ENCODE peak calls at places on chromosomes 2 and 18, in five cellular contexts. One of them, this sample, is unnamed.

GRCh38 chr2:130825231-130825971 is 11.3 kb upstream of the ARHGEF4 start:
- DNase-seq in H7: no peak
- DNase-seq in T-helper 1 cell: no peak
- DNase-seq in HL-60: no peak
- DNase-seq in substantia nigra: peak; percentile 50
- DNase-seq in this sample: no peak

GRCh38 chr2:30708491-30709290 is 98.6 kb downstream of the CAPN13 start:
- DNase-seq in H7: peak; percentile 49
- DNase-seq in T-helper 1 cell: no peak
- DNase-seq in HL-60: no peak
- DNase-seq in substantia nigra: no peak
- DNase-seq in this sample: no peak

GRCh38 chr2:200616193-200616592 is 30.4 kb downstream of the AOX1 start:
- DNase-seq in H7: no peak
- DNase-seq in T-helper 1 cell: no peak
- DNase-seq in HL-60: no peak
- DNase-seq in substantia nigra: no peak
- DNase-seq in this sample: no peak

GRCh38 chr2:86064006-86064405 is 41.7 kb downstream of the POLR1A start:
- DNase-seq in H7: no peak
- DNase-seq in T-helper 1 cell: no peak
- DNase-seq in HL-60: no peak
- DNase-seq in substantia nigra: no peak
- DNase-seq in this sample: no peak

GRCh38 chr2:180571559-180571958 is 408.8 kb upstream of the UBE2E3 start:
- DNase-seq in H7: no peak
- DNase-seq in T-helper 1 cell: no peak
- DNase-seq in HL-60: no peak
- DNase-seq in substantia nigra: no peak
- DNase-seq in this sample: no peak

GRCh38 chr2:200208041-200208440 is 98.5 kb upstream of the SPATS2L start:
- DNase-seq in H7: no peak
- DNase-seq in T-helper 1 cell: no peak
- DNase-seq in HL-60: no peak
- DNase-seq in substantia nigra: no peak
- DNase-seq in this sample: no peak

GRCh38 chr2:85804583-85804982 is 50.8 kb downstream of the ATOH8 start:
- DNase-seq in H7: peak; percentile 87
- DNase-seq in T-helper 1 cell: no peak
- DNase-seq in HL-60: no peak
- DNase-seq in substantia nigra: no peak
- DNase-seq in this sample: no peak

GRCh38 chr2:172464340-172465129 is 37.1 kb downstream of the ITGA6 start:
- DNase-seq in H7: no peak
- DNase-seq in T-helper 1 cell: no peak
- DNase-seq in HL-60: no peak
- DNase-seq in substantia nigra: no peak
- DNase-seq in this sample: no peak

GRCh38 chr18:45255142-45255890 is 360.0 kb upstream of the SLC14A2 start:
- DNase-seq in H7: no peak
- DNase-seq in T-helper 1 cell: no peak
- DNase-seq in HL-60: no peak
- DNase-seq in substantia nigra: no peak
- DNase-seq in this sample: no peak

GRCh38 chr2:240463274-240463865 is 27.9 kb downstream of the GPC1 start:
- DNase-seq in H7: no peak
- DNase-seq in T-helper 1 cell: no peak
- DNase-seq in HL-60: no peak
- DNase-seq in substantia nigra: no peak
- DNase-seq in this sample: no peak

GRCh38 chr18:22670914-22671313 is 253.2 kb upstream of the CTAGE1 start:
- DNase-seq in H7: no peak
- DNase-seq in T-helper 1 cell: no peak
- DNase-seq in HL-60: no peak
- DNase-seq in substantia nigra: no peak
- DNase-seq in this sample: no peak

GRCh38 chr18:42052137-42052708 is 97.2 kb downstream of the PIK3C3 start:
- DNase-seq in H7: peak; percentile 1
- DNase-seq in T-helper 1 cell: no peak
- DNase-seq in HL-60: no peak
- DNase-seq in substantia nigra: no peak
- DNase-seq in this sample: peak; percentile 7

GRCh38 chr2:144512421-144513272 is 7.3 kb downstream of the ZEB2 start:
- DNase-seq in H7: no peak
- DNase-seq in T-helper 1 cell: no peak
- DNase-seq in HL-60: no peak
- DNase-seq in substantia nigra: no peak
- DNase-seq in this sample: no peak

GRCh38 chr2:217897816-217898806 is 104.7 kb downstream of the TNS1 start:
- DNase-seq in H7: peak; percentile 68
- DNase-seq in T-helper 1 cell: no peak
- DNase-seq in HL-60: no peak
- DNase-seq in substantia nigra: peak; percentile 35
- DNase-seq in this sample: no peak

GRCh38 chr2:67846341-67847070 is 216.3 kb downstream of the C1D start:
- DNase-seq in H7: peak; percentile 55
- DNase-seq in T-helper 1 cell: no peak
- DNase-seq in HL-60: peak; percentile 47
- DNase-seq in substantia nigra: no peak
- DNase-seq in this sample: peak; percentile 61

GRCh38 chr2:136448986-136449780 is 316.2 kb upstream of the THSD7B start:
- DNase-seq in H7: no peak
- DNase-seq in T-helper 1 cell: no peak
- DNase-seq in HL-60: no peak
- DNase-seq in substantia nigra: no peak
- DNase-seq in this sample: no peak

GRCh38 chr2:135820003-135820618 is 16.9 kb downstream of the LCT start:
- DNase-seq in H7: no peak
- DNase-seq in T-helper 1 cell: peak; percentile 3
- DNase-seq in HL-60: peak; percentile 14
- DNase-seq in substantia nigra: no peak
- DNase-seq in this sample: peak; percentile 68

GRCh38 chr2:170141865-170142264 is 36.1 kb upstream of the MYO3B start:
- DNase-seq in H7: peak; percentile 46
- DNase-seq in T-helper 1 cell: no peak
- DNase-seq in HL-60: no peak
- DNase-seq in substantia nigra: no peak
- DNase-seq in this sample: no peak

This sample was measured in KG1.